ENCODE peak calls at places on chromosomes 12 and 14, in seven cellular contexts. F, Y, U, L, K, S and M are unnamed samples. For H3K9me2, the result is how much of the 10 kb centered on the place peaks cover.

GRCh38 chr12:100154472-100155247 is 12.0 kb upstream of the BLTP3B start:
- DNase-seq in L (peak), F (peak), Y (peak), K (peak), U (peak), S (peak), M (peak)

GRCh38 chr12:106086696-106087095 is 52.1 kb downstream of the NUAK1 start:
- DNase-seq in K (no peak), F (no peak), L (no peak), Y (no peak), S (no peak), U (no peak), M (no peak)

GRCh38 chr14:58239259-58240210 is 5.1 kb upstream of the PSMA3 start:
- DNase-seq in S (peak), U (peak), Y (peak), L (peak), F (peak), K (peak), M (peak)

GRCh38 chr14:93941293-93941910 is 14.3 kb downstream of the FAM181A start:
- DNase-seq in F (no peak), Y (no peak), L (no peak), U (peak), S (no peak), K (no peak), M (no peak)

GRCh38 chr12:104671407-104672095 is 214.8 kb downstream of the CHST11 start:
- DNase-seq in K (peak), Y (peak), S (peak), F (peak), L (peak), U (peak), M (no peak)

GRCh38 chr12:100858658-100859057 is 64.1 kb downstream of the ANO4 start:
- DNase-seq in U (no peak), Y (no peak), L (no peak), S (no peak), F (no peak), K (peak), M (no peak)

GRCh38 chr12:50322196-50322595 is 38.9 kb upstream of the LIMA1 start:
- DNase-seq in K (no peak), Y (no peak), S (no peak), U (peak), F (no peak), L (no peak), M (no peak)

GRCh38 chr12:52542157-52542556 is 10.8 kb downstream of the KRT71 start:
- DNase-seq in S (no peak), K (no peak), F (no peak), U (no peak), Y (no peak), L (no peak), M (no peak)

GRCh38 chr12:114439306-114439705 is 33.4 kb upstream of the TBX5 start:
- DNase-seq in F (no peak), U (no peak), L (no peak), S (no peak), Y (peak), K (peak), M (peak)

GRCh38 chr12:1552978-1553471 is 41.4 kb downstream of the FBXL14 start:
- DNase-seq in Y (no peak), U (no peak), F (peak), K (peak), L (no peak), S (no peak), M (no peak)

GRCh38 chr12:3304436-3305135 is 186.4 kb upstream of the PRMT8 start:
- DNase-seq in K (peak), S (no peak), F (no peak), L (peak), U (peak), Y (peak), M (no peak)

GRCh38 chr14:22555573-22556011 is 33.4 kb downstream of the DAD1 start:
- DNase-seq in Y (no peak), S (peak), F (peak), L (no peak), U (peak), K (peak), M (no peak)

GRCh38 chr12:43882578-43883178 is 46.8 kb downstream of the TMEM117 start:
- DNase-seq in U (peak), K (peak), S (peak), L (peak), F (peak), Y (peak), M (peak)

GRCh38 chr12:132724506-132725220 is 14.0 kb downstream of the PGAM5 start:
- DNase-seq in Y (no peak), U (no peak), K (no peak), F (no peak), L (no peak), S (no peak), M (no peak)

GRCh38 chr14:69238883-69239282 is 21.1 kb upstream of the GALNT16 start:
- DNase-seq in Y (no peak), L (no peak), U (no peak), F (no peak), K (no peak), S (no peak), M (peak)

GRCh38 chr12:20798561-20798960 is 11.9 kb upstream of the SLCO1B3 start:
- DNase-seq in F (peak), Y (peak), S (peak), U (peak), K (peak), L (peak), M (peak)

GRCh38 chr12:7190268-7191055 is 976 bp downstream of the PEX5 start:
- DNase-seq in L (no peak), U (no peak), K (peak), Y (peak), F (peak), S (no peak), M (peak)

GRCh38 chr12:119593578-119594398 is at the start of gene TMEM233:
- DNase-seq in U (no peak), L (no peak), F (no peak), K (no peak), Y (no peak), S (no peak), M (peak)

GRCh38 chr14:102540310-102541028 is 30.9 kb upstream of the ANKRD9 start:
- DNase-seq in Y (peak), S (no peak), F (no peak), U (no peak), K (no peak), L (no peak), M (no peak)

GRCh38 chr14:65287264-65288131 is 125.0 kb upstream of the FUT8 start:
- DNase-seq in K (no peak), Y (no peak), F (peak), U (no peak), L (no peak), S (no peak), M (peak)

GRCh38 chr14:92747701-92748258 is 647 bp downstream of the LGMN start:
- DNase-seq in L (no peak), Y (peak), K (peak), U (peak), S (peak), F (peak), M (peak)

GRCh38 chr14:45038865-45039264 is 45.1 kb upstream of the PRPF39 start:
- DNase-seq in U (no peak), Y (no peak), L (no peak), S (no peak), K (no peak), F (peak), M (peak)

GRCh38 chr12:118299791-118300460 is 72.8 kb downstream of the TAOK3 start:
- DNase-seq in L (no peak), F (peak), U (no peak), S (no peak), K (no peak), Y (no peak), M (no peak)

GRCh38 chr14:79354336-79354735 is 857.0 kb downstream of the DIO2 start:
- DNase-seq in K (no peak), Y (no peak), L (no peak), F (no peak), U (no peak), S (no peak), M (no peak)

GRCh38 chr12:121781751-121782615 is 11.5 kb downstream of the RHOF start:
- DNase-seq in Y (no peak), F (peak), S (no peak), U (peak), K (peak), L (no peak), M (no peak)

GRCh38 chr12:19301688-19302640 is 137.3 kb upstream of the AEBP2 start:
- DNase-seq in U (no peak), K (no peak), Y (no peak), F (no peak), L (no peak), S (peak), M (no peak)

GRCh38 chr12:96204381-96204780 is 10.2 kb downstream of the ELK3 start:
- DNase-seq in L (no peak), F (no peak), K (no peak), Y (no peak), S (no peak), U (no peak), M (no peak)

GRCh38 chr12:120276734-120277133 is 11.2 kb upstream of the PXN start:
- DNase-seq in Y (no peak), F (no peak), U (no peak), L (no peak), S (no peak), K (peak), M (no peak)

GRCh38 chr12:68871899-68872298 is 61.1 kb downstream of the CPM start:
- DNase-seq in F (peak), U (peak), K (peak), S (no peak), Y (no peak), L (peak), M (peak)

GRCh38 chr12:95546491-95546813 is 4.8 kb downstream of the USP44 start:
- DNase-seq in L (no peak), U (no peak), K (no peak), S (no peak), F (no peak), Y (no peak), M (peak)

GRCh38 chr14:100776681-100777365 is 49.1 kb upstream of the MEG3 start:
- DNase-seq in S (no peak), F (no peak), K (no peak), Y (no peak), U (no peak), L (no peak), M (no peak)

DNA sequence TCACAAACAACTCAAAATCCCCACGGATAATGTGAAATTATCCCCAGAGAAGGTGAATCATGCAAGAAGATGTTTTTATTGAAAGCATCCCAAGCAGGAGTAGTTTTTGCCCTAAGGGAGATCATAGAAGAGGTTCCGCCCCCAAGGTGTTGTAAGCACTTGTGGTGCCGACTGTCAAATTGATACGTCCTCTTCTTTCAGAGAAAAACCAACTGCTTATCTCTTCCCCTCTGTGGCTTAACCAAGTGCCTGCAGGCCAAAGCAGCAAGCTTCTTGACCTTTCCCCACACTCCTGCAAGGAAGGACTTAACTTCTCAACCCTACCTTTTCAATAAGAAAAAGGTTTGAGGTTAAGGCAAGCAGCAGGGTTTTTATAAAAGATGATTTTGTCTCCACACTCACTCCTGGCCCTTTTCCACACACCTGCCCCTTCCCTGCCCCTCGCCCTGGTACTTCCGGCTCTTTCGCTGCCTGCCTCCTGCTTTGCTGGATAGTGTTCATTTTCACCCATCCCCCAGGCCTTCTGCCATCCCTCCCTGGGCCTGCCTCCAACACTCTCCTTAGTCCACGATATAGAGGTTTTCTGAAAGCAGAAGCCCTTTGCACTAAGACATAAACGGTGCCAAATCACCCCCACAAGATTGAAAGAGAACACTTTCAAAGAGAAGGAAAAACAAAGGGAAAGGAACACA is 114.5 kb downstream of the EGLN3 start:
- DNase-seq in F (no peak), S (no peak), L (no peak), U (no peak), K (no peak), Y (no peak), M (peak)
- H2AFZ ChIP-seq in F (no peak), S (no peak), L (no peak), U (no peak), K (no peak), Y (no peak), M (no peak)

GRCh38 chr12:38350342-38351181 is 34.0 kb downstream of the ALG10B start:
- DNase-seq in F (no peak), U (no peak), Y (no peak), K (no peak), S (peak), L (no peak), M (no peak)
- H3K9me2 ChIP-seq in F (under half), U (under half), Y (under half), K (under half), S (under half), L (under half), M (under half)

GRCh38 chr14:54136894-54137665 is 180.5 kb upstream of the BMP4 start:
- DNase-seq in U (no peak), S (no peak), Y (no peak), L (no peak), F (no peak), K (no peak), M (no peak)
- H2AFZ ChIP-seq in U (no peak), S (no peak), Y (no peak), L (no peak), F (no peak), K (no peak), M (no peak)

DNA sequence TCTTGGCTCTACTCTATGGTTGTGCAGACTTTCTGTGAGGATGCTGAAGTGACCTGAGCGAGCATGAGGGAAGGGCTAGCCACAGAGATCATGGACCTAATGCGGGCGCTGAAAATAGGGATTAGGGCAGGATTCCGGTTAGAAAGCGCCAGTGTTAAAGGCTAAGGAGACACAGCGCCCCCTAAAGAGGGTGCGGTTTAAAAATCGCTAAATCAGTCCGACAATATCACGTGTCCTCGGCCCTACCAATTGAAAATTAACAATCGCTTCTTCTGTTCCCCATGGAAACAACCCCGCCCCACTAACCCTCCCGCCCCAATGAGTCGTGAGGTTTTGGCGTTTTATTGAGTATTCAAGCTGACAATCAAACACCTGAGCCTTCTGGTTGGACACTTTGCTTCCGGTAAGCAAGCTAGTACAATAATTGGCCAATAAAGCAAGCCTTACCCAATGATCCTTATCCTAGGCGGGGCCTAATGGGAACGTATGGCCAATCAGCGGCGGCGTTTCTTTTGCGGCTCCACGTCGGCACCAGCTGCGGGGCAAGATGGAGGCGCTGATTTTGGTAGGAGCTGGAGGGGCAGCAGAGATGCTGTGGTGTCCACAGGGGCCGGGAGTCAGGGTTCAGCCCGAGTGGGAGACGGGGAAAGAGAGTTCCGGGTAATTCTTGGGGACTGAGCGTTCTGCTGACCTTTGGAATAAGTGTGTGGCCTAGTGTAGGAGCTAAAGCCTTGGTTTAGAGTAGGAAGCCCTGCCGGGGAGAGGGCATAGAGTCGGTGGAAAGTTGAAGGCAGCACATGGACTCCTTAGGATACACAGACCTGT is at the start of gene COPZ1:
- DNase-seq in L (peak), Y (peak), K (peak), S (peak), U (peak), F (peak), M (peak)
- H3K9me2 ChIP-seq in L (under half), Y (under half), K (under half), S (under half), U (under half), F (under half), M (under half)

DNA sequence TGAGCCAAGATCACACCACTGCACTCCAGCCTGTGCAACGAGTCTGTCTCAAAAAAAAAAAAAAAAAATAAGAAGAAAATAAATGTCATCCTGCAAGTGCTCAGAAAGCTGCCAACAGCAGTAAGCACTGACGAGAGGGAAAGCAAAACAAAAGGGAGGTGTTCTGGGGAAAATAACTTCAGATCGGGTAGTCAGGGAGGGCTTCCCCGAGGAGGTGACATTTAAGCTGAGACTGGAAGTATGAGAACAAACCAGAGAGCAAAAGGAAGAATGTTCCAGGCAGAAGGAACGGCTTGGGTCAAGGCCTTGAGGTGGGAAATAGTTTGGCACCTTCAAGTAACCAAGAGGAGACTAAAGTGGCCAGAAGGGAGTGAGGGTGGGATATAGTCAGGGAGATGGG is 4.7 kb upstream of the FAM222A start:
- DNase-seq in L (no peak), F (no peak), U (no peak), S (no peak), K (no peak), Y (no peak), M (no peak)
- H2AFZ ChIP-seq in L (no peak), F (no peak), U (no peak), S (no peak), K (no peak), Y (no peak), M (peak)

GRCh38 chr14:61101803-61102548 is 120.9 kb downstream of the SLC38A6 start:
- DNase-seq in S (no peak), F (peak), K (peak), U (peak), L (no peak), Y (no peak), M (peak)

GRCh38 chr14:61103541-61104339 is 122.7 kb downstream of the SLC38A6 start:
- DNase-seq in S (no peak), K (peak), L (peak), F (no peak), Y (peak), U (peak), M (peak)

GRCh38 chr14:61102549-61103466 is 121.8 kb downstream of the SLC38A6 start:
- DNase-seq in F (peak), K (peak), Y (no peak), U (peak), L (no peak), S (no peak), M (no peak)

GRCh38 chr14:61099221-61099835 is 118.3 kb downstream of the SLC38A6 start:
- DNase-seq in F (no peak), Y (no peak), L (no peak), U (no peak), K (no peak), S (no peak), M (no peak)

GRCh38 chr14:61098711-61099110 is 117.7 kb downstream of the SLC38A6 start:
- DNase-seq in S (no peak), U (peak), L (no peak), K (no peak), Y (no peak), F (no peak), M (no peak)
- H3K9me2 ChIP-seq in S (under half), U (under half), L (under half), K (under half), Y (under half), F (under half), M (under half)

GRCh38 chr14:34356267-34356660 is 105.8 kb downstream of the SPTSSA start:
- DNase-seq in U (no peak), S (no peak), L (no peak), F (no peak), Y (no peak), K (peak), M (no peak)

GRCh38 chr14:34355584-34356266 is 106.3 kb downstream of the SPTSSA start:
- DNase-seq in U (peak), S (no peak), L (no peak), Y (no peak), K (peak), F (no peak), M (no peak)

GRCh38 chr14:34361504-34362011 is 100.5 kb downstream of the SPTSSA start:
- DNase-seq in K (peak), U (peak), F (no peak), L (no peak), S (no peak), Y (no peak), M (no peak)

GRCh38 chr14:34362625-34363251 is 99.3 kb downstream of the SPTSSA start:
- DNase-seq in L (no peak), F (no peak), Y (no peak), U (no peak), K (peak), S (no peak), M (no peak)

GRCh38 chr14:34359423-34360120 is 102.5 kb downstream of the SPTSSA start:
- DNase-seq in U (peak), F (no peak), K (no peak), L (no peak), S (peak), Y (no peak), M (no peak)
- H2AFZ ChIP-seq in U (peak), F (no peak), K (no peak), L (peak), S (no peak), Y (no peak), M (peak)

DNA sequence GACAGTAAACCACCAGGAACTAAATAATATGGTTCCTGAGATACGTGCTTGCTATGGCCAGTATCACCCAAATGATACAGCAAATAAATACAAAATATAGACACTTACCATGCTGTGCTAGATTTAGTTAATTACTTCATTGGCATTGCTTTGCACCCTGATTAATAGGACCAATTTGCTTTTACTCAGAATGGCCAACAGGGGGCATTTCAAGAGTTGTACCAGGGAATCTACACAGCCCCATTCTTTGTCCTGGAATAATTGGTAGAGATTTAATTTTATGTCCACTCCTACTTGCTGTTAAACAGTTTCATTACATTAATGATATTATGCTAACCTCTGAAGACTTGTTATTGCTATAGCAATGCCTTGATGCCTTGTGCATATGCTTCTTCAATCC is 280.8 kb downstream of the RERGL start:
- DNase-seq in Y (no peak), S (no peak), U (no peak), L (no peak), F (no peak), K (no peak), M (peak)
- H3K9me2 ChIP-seq in Y (under half), S (under half), U (under half), L (under half), F (under half), K (under half), M (under half)

DNA sequence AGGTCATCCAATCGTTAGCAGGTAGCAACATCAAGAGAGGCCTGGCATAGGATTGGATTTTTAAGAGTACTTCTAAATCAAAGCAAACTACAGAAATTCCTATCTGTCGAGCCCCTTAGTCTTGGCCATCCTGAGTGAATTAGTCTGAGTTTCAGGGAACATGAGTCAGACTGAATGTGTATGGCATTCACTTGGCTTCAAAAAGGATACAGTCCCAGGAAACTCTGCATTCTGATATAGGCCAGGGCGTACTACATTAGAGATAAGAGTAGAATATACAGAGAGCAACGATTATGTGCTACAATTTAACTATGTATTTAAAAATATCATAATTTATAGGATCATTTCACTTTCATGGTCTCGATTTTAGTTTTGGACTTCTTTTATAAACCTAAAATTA is 242.2 kb downstream of the SOX5 start:
- DNase-seq in F (no peak), S (no peak), U (no peak), L (no peak), Y (no peak), K (no peak), M (no peak)
- H2AFZ ChIP-seq in F (no peak), S (no peak), U (no peak), L (no peak), Y (no peak), K (no peak), M (no peak)